ENCODE peak calls at places on chromosomes 1 and 21, in seven cellular contexts. H is neural progenitor cell; R is heart left ventricle; J is T-helper 2 cell treated with Interferon-gamma antibody and Interleukin-4, amounts not matched to agents 5 μg/mL and 100 μg/mL, for 36 hours; W is amygdala; O is LoVo; M is Calu3. Z is an unnamed sample.

GRCh38 chr1:43936470-43937151 is 3.0 kb downstream of the ARTN start:
- DNase-seq in J (no peak), W (peak; percentile 43), O (no peak), M (peak; percentile 59), R (peak; percentile 53), H (peak; percentile 80), Z (no peak)

GRCh38 chr1:184480711-184481110 is 93.9 kb downstream of the C1orf21 start:
- DNase-seq in H (peak; percentile 54), J (no peak), W (no peak), O (no peak), R (no peak), M (no peak), Z (no peak)

GRCh38 chr1:205073511-205073910 is 10.7 kb downstream of the TMEM81 start:
- DNase-seq in M (no peak), O (no peak), W (no peak), H (no peak), J (no peak), R (no peak), Z (no peak)

GRCh38 chr1:94609619-94610018 is 68.1 kb upstream of the F3 start:
- DNase-seq in O (no peak), M (no peak), R (no peak), H (no peak), W (no peak), J (no peak), Z (no peak)

GRCh38 chr21:39048064-39048463 is 135.2 kb downstream of the PSMG1 start:
- DNase-seq in H (peak; percentile 93), M (peak; percentile 73), J (no peak), R (peak; percentile 54), W (no peak), O (no peak), Z (no peak)

GRCh38 chr1:26529655-26530539 is at the start of gene RPS6KA1:
- DNase-seq in M (peak; percentile 63), W (peak; percentile 70), O (peak; percentile 82), J (peak; percentile 69), R (peak; percentile 62), H (peak; percentile 95), Z (no peak)

GRCh38 chr1:116510361-116510760 is 60.5 kb downstream of the CD58 start:
- DNase-seq in J (no peak), H (no peak), M (no peak), W (no peak), R (no peak), O (no peak), Z (peak; percentile 69)

GRCh38 chr1:227889047-227889862 is 58.5 kb downstream of the WNT9A start:
- DNase-seq in O (no peak), R (no peak), H (no peak), J (no peak), W (no peak), M (no peak), Z (no peak)

GRCh38 chr1:202806845-202807366 is 1.3 kb downstream of the KDM5B start:
- DNase-seq in W (no peak), H (peak; percentile 48), J (peak; percentile 36), R (no peak), M (peak; percentile 45), O (no peak), Z (no peak)

GRCh38 chr21:43938751-43939442 is 73.2 kb upstream of the TRAPPC10 start:
- DNase-seq in R (peak; percentile 79), W (peak; percentile 72), O (peak; percentile 80), J (peak; percentile 81), M (peak; percentile 82), H (peak; percentile 93), Z (peak; percentile 72)

GRCh38 chr1:24009406-24009805 is 29.3 kb upstream of the SRSF10 start:
- DNase-seq in H (no peak), J (no peak), M (peak; percentile 46), O (peak; percentile 70), R (no peak), W (no peak), Z (no peak)

GRCh38 chr21:24045775-24046215 is 1561.5 kb downstream of the MRPL39 start:
- DNase-seq in M (peak; percentile 55), W (peak; percentile 96), H (peak; percentile 1), J (no peak), R (peak; percentile 69), O (no peak), Z (peak; percentile 28)

GRCh38 chr1:232376632-232377493 is 253.1 kb downstream of the SIPA1L2 start:
- DNase-seq in W (no peak), J (no peak), O (no peak), R (peak; percentile 70), H (no peak), M (no peak), Z (no peak)

GRCh38 chr1:205610036-205610435 is 21.8 kb downstream of the ELK4 start:
- DNase-seq in R (no peak), J (no peak), O (no peak), W (no peak), H (no peak), M (no peak), Z (no peak)

GRCh38 chr1:115647507-115647906 is 5.7 kb downstream of the VANGL1 start:
- DNase-seq in R (no peak), M (no peak), H (no peak), J (peak; percentile 22), W (no peak), O (no peak), Z (peak; percentile 97)

GRCh38 chr1:2928733-2929325 is 92.4 kb upstream of the ACTRT2 start:
- DNase-seq in M (no peak), O (no peak), R (no peak), J (no peak), H (no peak), W (no peak), Z (no peak)

GRCh38 chr1:29793101-29793546 is 556.8 kb downstream of the PTPRU start:
- DNase-seq in O (peak; percentile 63), J (peak; percentile 45), H (peak; percentile 91), M (peak; percentile 89), W (peak; percentile 60), R (peak; percentile 79), Z (peak; percentile 58)